ENCODE peak calls at places on chromosomes 4 and X, in six cellular contexts. One of them, this sample, is unnamed.

GRCh38 chr4:132328761-132329160 is 820.3 kb upstream of the PCDH10 start:
- DNase-seq in pancreas: no peak
- DNase-seq in PC-3: peak; percentile 20
- DNase-seq in fibroblast of villous mesenchyme: no peak
- DNase-seq in GM23248: no peak
- DNase-seq in WERI-Rb-1: no peak
- DNase-seq in this sample: no peak

GRCh38 chr4:55158957-55159356 is 33.6 kb upstream of the KDR start:
- DNase-seq in fibroblast of villous mesenchyme: no peak
- DNase-seq in GM23248: no peak
- DNase-seq in PC-3: no peak
- DNase-seq in WERI-Rb-1: no peak
- DNase-seq in pancreas: no peak
- DNase-seq in this sample: no peak

GRCh38 chr4:37685726-37686372 is 327 bp downstream of the RELL1 start:
- DNase-seq in WERI-Rb-1: peak; percentile 51
- DNase-seq in pancreas: no peak
- DNase-seq in PC-3: peak; percentile 9
- DNase-seq in fibroblast of villous mesenchyme: peak; percentile 52
- DNase-seq in GM23248: peak; percentile 76
- DNase-seq in this sample: no peak

GRCh38 chr4:42268824-42269223 is 116.4 kb upstream of the BEND4 start:
- DNase-seq in GM23248: no peak
- DNase-seq in WERI-Rb-1: no peak
- DNase-seq in pancreas: no peak
- DNase-seq in PC-3: no peak
- DNase-seq in fibroblast of villous mesenchyme: no peak
- DNase-seq in this sample: no peak

GRCh38 chr4:8916251-8916913 is 44.7 kb upstream of the HMX1 start:
- DNase-seq in fibroblast of villous mesenchyme: no peak
- DNase-seq in GM23248: no peak
- DNase-seq in PC-3: no peak
- DNase-seq in pancreas: no peak
- DNase-seq in WERI-Rb-1: no peak
- DNase-seq in this sample: no peak

GRCh38 chr4:123672987-123673386 is 276.4 kb downstream of the SPRY1 start:
- DNase-seq in fibroblast of villous mesenchyme: peak; percentile 73
- DNase-seq in pancreas: no peak
- DNase-seq in GM23248: peak; percentile 47
- DNase-seq in WERI-Rb-1: no peak
- DNase-seq in PC-3: peak; percentile 69
- DNase-seq in this sample: no peak

GRCh38 chrX:153773218-153773611 is 7.6 kb upstream of the SRPK3 start:
- DNase-seq in fibroblast of villous mesenchyme: no peak
- DNase-seq in WERI-Rb-1: no peak
- DNase-seq in GM23248: no peak
- DNase-seq in pancreas: no peak
- DNase-seq in PC-3: no peak
- DNase-seq in this sample: no peak

GRCh38 chrX:45508459-45508858 is 307.8 kb upstream of the DIPK2B start:
- DNase-seq in pancreas: no peak
- DNase-seq in PC-3: peak; percentile 72
- DNase-seq in fibroblast of villous mesenchyme: no peak
- DNase-seq in WERI-Rb-1: no peak
- DNase-seq in GM23248: no peak
- DNase-seq in this sample: no peak

GRCh38 chr4:47160095-47160494 is 128.7 kb downstream of the GABRB1 start:
- DNase-seq in GM23248: no peak
- DNase-seq in fibroblast of villous mesenchyme: no peak
- DNase-seq in WERI-Rb-1: no peak
- DNase-seq in pancreas: no peak
- DNase-seq in PC-3: no peak
- DNase-seq in this sample: peak; percentile 26

GRCh38 chr4:173834151-173834550 is 304.1 kb upstream of the HAND2 start:
- DNase-seq in GM23248: peak; percentile 33
- DNase-seq in fibroblast of villous mesenchyme: peak; percentile 12
- DNase-seq in pancreas: no peak
- DNase-seq in PC-3: peak; percentile 19
- DNase-seq in WERI-Rb-1: no peak
- DNase-seq in this sample: peak; percentile 8

GRCh38 chrX:49155243-49155899 is 7.2 kb upstream of the MAGIX start:
- DNase-seq in pancreas: peak; percentile 61
- DNase-seq in GM23248: peak; percentile 79
- DNase-seq in PC-3: peak; percentile 70
- DNase-seq in WERI-Rb-1: peak; percentile 32
- DNase-seq in fibroblast of villous mesenchyme: peak; percentile 75
- DNase-seq in this sample: peak; percentile 79

GRCh38 chrX:115690554-115691216 is 129.7 kb downstream of the PLS3 start:
- DNase-seq in fibroblast of villous mesenchyme: peak; percentile 73
- DNase-seq in PC-3: peak; percentile 84
- DNase-seq in GM23248: peak; percentile 89
- DNase-seq in WERI-Rb-1: peak; percentile 63
- DNase-seq in pancreas: peak; percentile 31
- DNase-seq in this sample: peak; percentile 44

GRCh38 chr4:2069161-2069971 is 10.2 kb downstream of the NAT8L start:
- DNase-seq in PC-3: no peak
- DNase-seq in WERI-Rb-1: no peak
- DNase-seq in fibroblast of villous mesenchyme: no peak
- DNase-seq in GM23248: no peak
- DNase-seq in pancreas: no peak
- DNase-seq in this sample: no peak

GRCh38 chr4:2066571-2067445 is 7.7 kb downstream of the NAT8L start:
- DNase-seq in PC-3: no peak
- DNase-seq in GM23248: no peak
- DNase-seq in pancreas: no peak
- DNase-seq in fibroblast of villous mesenchyme: no peak
- DNase-seq in WERI-Rb-1: no peak
- DNase-seq in this sample: no peak

GRCh38 chr4:2067446-2068197 is 8.5 kb downstream of the NAT8L start:
- DNase-seq in PC-3: no peak
- DNase-seq in fibroblast of villous mesenchyme: no peak
- DNase-seq in pancreas: no peak
- DNase-seq in WERI-Rb-1: no peak
- DNase-seq in GM23248: no peak
- DNase-seq in this sample: no peak

GRCh38 chr4:2068566-2068965 is 9.4 kb downstream of the NAT8L start:
- DNase-seq in pancreas: no peak
- DNase-seq in WERI-Rb-1: no peak
- DNase-seq in GM23248: no peak
- DNase-seq in fibroblast of villous mesenchyme: no peak
- DNase-seq in PC-3: no peak
- DNase-seq in this sample: no peak

DNA sequence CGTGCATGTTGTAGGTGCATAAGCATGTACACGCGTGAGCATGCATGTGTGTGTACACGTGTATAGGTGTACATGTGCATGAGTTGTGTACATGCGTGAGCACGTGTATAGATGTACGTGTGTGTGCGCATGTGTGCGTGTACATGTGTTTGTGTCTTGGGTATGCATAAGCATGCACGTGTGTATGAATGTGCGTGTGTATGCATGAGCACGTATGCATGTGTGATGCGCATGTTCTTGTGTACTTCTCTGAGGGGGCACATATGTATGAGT is 9.0 kb downstream of the NAT8L start:
- DNase-seq in PC-3: no peak
- DNase-seq in GM23248: no peak
- DNase-seq in pancreas: no peak
- DNase-seq in WERI-Rb-1: no peak
- DNase-seq in fibroblast of villous mesenchyme: no peak
- DNase-seq in this sample: no peak
- H3K4me3 ChIP-seq in PC-3: no peak overlapping the region
- H3K4me3 ChIP-seq in GM23248: no peak overlapping the region
- H3K4me3 ChIP-seq in pancreas: no peak overlapping the region
- H3K4me3 ChIP-seq in WERI-Rb-1: no peak overlapping the region
- H3K4me3 ChIP-seq in fibroblast of villous mesenchyme: no peak overlapping the region
- H3K4me3 ChIP-seq in this sample: no peak overlapping the region

GRCh38 chr4:16082424-16083216 is 1.2 kb downstream of the PROM1 start:
- DNase-seq in WERI-Rb-1: peak; percentile 56
- DNase-seq in fibroblast of villous mesenchyme: no peak
- DNase-seq in PC-3: no peak
- DNase-seq in pancreas: peak; percentile 20
- DNase-seq in GM23248: peak; percentile 25
- DNase-seq in this sample: no peak

GRCh38 chr4:16079046-16079445 is 4.8 kb downstream of the PROM1 start:
- DNase-seq in GM23248: no peak
- DNase-seq in fibroblast of villous mesenchyme: peak; percentile 71
- DNase-seq in pancreas: no peak
- DNase-seq in PC-3: no peak
- DNase-seq in WERI-Rb-1: peak; percentile 80
- DNase-seq in this sample: no peak

GRCh38 chr4:16083217-16084191 is at the start of gene PROM1:
- DNase-seq in pancreas: peak; percentile 29
- DNase-seq in WERI-Rb-1: peak; percentile 85
- DNase-seq in fibroblast of villous mesenchyme: no peak
- DNase-seq in PC-3: no peak
- DNase-seq in GM23248: peak; percentile 16
- DNase-seq in this sample: no peak

GRCh38 chr4:16078195-16078756 is 5.5 kb downstream of the PROM1 start:
- DNase-seq in pancreas: no peak
- DNase-seq in GM23248: no peak
- DNase-seq in WERI-Rb-1: peak; percentile 56
- DNase-seq in PC-3: no peak
- DNase-seq in fibroblast of villous mesenchyme: peak; percentile 12
- DNase-seq in this sample: no peak

GRCh38 chr4:16082038-16082423 is 1.8 kb downstream of the PROM1 start:
- DNase-seq in WERI-Rb-1: no peak
- DNase-seq in pancreas: no peak
- DNase-seq in fibroblast of villous mesenchyme: no peak
- DNase-seq in GM23248: peak; percentile 8
- DNase-seq in PC-3: no peak
- DNase-seq in this sample: no peak
- H3K4me3 ChIP-seq in WERI-Rb-1: peak overlapping the region; percentile 82
- H3K4me3 ChIP-seq in pancreas: peak overlapping the region; percentile 58
- H3K4me3 ChIP-seq in fibroblast of villous mesenchyme: peak overlapping the region; percentile 55
- H3K4me3 ChIP-seq in GM23248: no peak overlapping the region
- H3K4me3 ChIP-seq in PC-3: no peak overlapping the region
- H3K4me3 ChIP-seq in this sample: no peak overlapping the region

DNA sequence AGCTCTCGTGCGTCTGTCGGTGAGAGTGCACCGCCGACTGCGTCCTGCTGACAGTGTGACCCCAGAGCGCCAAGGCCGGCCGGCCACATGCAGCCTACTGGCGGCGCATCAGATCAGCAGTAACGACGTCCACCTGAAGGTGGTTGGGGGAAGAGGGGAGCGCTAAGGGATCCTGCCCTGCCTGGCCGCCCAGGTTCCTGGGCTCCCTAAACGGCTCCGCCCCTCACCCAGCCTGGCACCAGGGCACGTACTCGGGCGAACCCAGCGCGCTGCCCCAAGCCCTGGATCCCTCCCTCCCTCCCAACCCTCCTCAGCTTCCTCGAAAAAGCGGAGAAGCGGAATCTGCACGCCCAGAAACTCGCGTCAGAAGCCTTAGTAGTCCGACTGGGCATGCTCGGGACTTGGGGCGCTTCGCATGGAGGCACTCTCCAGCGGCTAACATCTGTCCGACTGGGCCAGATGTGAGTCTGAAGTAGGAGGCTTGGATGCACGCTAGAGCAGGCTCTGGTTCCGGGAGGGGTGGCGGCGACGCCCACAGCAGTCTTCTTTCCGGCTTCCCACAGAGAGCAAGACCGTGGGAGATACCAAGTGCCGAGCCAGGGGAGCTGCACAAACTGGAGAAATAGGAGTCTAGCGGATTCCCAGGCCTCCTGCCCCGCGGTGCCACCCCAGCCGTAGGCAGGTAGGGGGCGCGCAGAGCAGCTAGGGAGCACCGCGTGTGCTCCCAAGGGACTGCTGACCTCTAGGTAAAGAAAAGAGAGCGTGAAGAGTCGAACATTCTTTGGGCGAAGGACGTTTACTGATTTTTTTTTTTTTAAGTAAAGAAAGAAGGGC is 114.4 kb upstream of the TEX13C start:
- DNase-seq in WERI-Rb-1: no peak
- DNase-seq in pancreas: peak; percentile 37
- DNase-seq in GM23248: peak; percentile 41
- DNase-seq in fibroblast of villous mesenchyme: no peak
- DNase-seq in PC-3: peak; percentile 66
- DNase-seq in this sample: peak; percentile 40
- H3K4me3 ChIP-seq in WERI-Rb-1: no peak overlapping the region
- H3K4me3 ChIP-seq in pancreas: peak overlapping the region; percentile 35
- H3K4me3 ChIP-seq in GM23248: peak overlapping the region; percentile 58
- H3K4me3 ChIP-seq in fibroblast of villous mesenchyme: no peak overlapping the region
- H3K4me3 ChIP-seq in PC-3: peak overlapping the region; percentile 63
- H3K4me3 ChIP-seq in this sample: peak overlapping the region; percentile 51

GRCh38 chrX:40172169-40172979 is 74.6 kb upstream of the BCOR start:
- DNase-seq in fibroblast of villous mesenchyme: peak; percentile 78
- DNase-seq in pancreas: peak; percentile 54
- DNase-seq in WERI-Rb-1: peak; percentile 21
- DNase-seq in PC-3: peak; percentile 49
- DNase-seq in GM23248: peak; percentile 77
- DNase-seq in this sample: no peak

GRCh38 chrX:40175416-40176255 is 77.9 kb upstream of the BCOR start:
- DNase-seq in pancreas: peak; percentile 75
- DNase-seq in WERI-Rb-1: peak; percentile 73
- DNase-seq in GM23248: peak; percentile 75
- DNase-seq in PC-3: peak; percentile 48
- DNase-seq in fibroblast of villous mesenchyme: peak; percentile 41
- DNase-seq in this sample: peak; percentile 86

GRCh38 chrX:40174594-40175415 is 77.0 kb upstream of the BCOR start:
- DNase-seq in GM23248: peak; percentile 72
- DNase-seq in pancreas: no peak
- DNase-seq in WERI-Rb-1: peak; percentile 61
- DNase-seq in fibroblast of villous mesenchyme: peak; percentile 64
- DNase-seq in PC-3: peak; percentile 52
- DNase-seq in this sample: peak; percentile 19

GRCh38 chrX:40172980-40173661 is 75.4 kb upstream of the BCOR start:
- DNase-seq in GM23248: no peak
- DNase-seq in fibroblast of villous mesenchyme: no peak
- DNase-seq in WERI-Rb-1: peak; percentile 18
- DNase-seq in pancreas: no peak
- DNase-seq in PC-3: no peak
- DNase-seq in this sample: no peak

DNA sequence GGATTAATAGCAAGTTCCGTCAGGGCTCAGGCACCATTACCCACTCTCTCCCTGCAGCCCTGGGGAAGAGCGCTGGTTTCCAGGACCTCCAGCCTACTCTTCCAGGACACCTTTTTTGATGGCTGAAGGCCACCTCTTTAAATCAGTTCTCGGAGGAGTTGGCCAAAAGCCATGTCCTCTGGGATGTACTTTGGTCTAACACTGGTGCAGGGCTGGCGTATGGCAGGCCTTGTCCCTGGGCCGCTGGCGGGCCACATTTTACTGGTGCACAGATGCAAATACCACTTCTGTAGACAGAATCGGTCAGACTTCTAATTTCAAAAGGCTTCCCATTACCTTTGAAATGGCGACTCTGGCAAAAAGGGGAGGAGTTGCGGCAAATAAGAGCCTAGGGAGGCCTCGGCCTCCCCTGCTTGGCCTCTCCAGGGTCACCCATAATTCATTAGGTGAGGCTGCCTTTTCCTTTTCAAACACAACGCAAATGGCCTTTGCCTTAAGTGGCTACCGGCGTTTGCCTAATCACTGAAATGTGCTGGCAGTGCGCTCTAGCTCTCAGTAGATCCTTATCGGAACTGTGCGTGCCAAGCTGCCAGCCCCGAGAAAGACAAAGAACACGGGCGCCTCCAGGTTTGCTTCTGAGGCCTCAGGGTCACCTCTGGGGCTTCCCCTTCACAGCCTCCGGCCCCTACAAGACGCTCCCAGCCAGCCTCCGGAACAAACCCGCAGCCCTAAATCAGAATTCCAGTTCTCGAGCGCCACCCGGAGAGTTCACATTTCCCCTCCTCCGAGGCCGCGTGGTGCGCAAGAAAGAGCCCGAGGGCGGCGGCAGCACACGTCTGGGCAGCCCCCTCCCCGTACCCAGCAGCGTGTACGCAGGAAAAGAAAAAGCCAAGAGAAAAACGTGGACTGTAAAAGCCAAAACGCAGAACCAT is 76.2 kb upstream of the BCOR start:
- DNase-seq in GM23248: peak; percentile 62
- DNase-seq in PC-3: peak; percentile 70
- DNase-seq in WERI-Rb-1: peak; percentile 40
- DNase-seq in fibroblast of villous mesenchyme: peak; percentile 25
- DNase-seq in pancreas: peak; percentile 57
- DNase-seq in this sample: peak; percentile 35
- H3K4me3 ChIP-seq in GM23248: peak overlapping the region; percentile 72
- H3K4me3 ChIP-seq in PC-3: peak overlapping the region; percentile 69
- H3K4me3 ChIP-seq in WERI-Rb-1: peak overlapping the region; percentile 46
- H3K4me3 ChIP-seq in fibroblast of villous mesenchyme: no peak overlapping the region
- H3K4me3 ChIP-seq in pancreas: peak overlapping the region; percentile 45
- H3K4me3 ChIP-seq in this sample: peak overlapping the region; percentile 67

This sample was measured in Jurkat, Clone E6-1.